ENCODE peak calls at places on chromosome 9, in four cellular contexts. One of them, this sample, is unnamed.

GRCh38 chr9:36720043-36720442 is 147.3 kb downstream of the MELK start:
- DNase-seq in sigmoid colon: no peak
- DNase-seq in spleen: no peak
- DNase-seq in transverse colon: no peak
- DNase-seq in this sample: no peak

GRCh38 chr9:70901013-70901412 is 220.4 kb downstream of the TRPM3 start:
- DNase-seq in sigmoid colon: no peak
- DNase-seq in spleen: no peak
- DNase-seq in transverse colon: no peak
- DNase-seq in this sample: no peak

GRCh38 chr9:113246928-113247327 is 25.6 kb downstream of the SLC31A1 start:
- DNase-seq in transverse colon: no peak
- DNase-seq in spleen: no peak
- DNase-seq in sigmoid colon: no peak
- DNase-seq in this sample: no peak

GRCh38 chr9:278651-279050 is 64.0 kb downstream of the DOCK8 start:
- DNase-seq in spleen: no peak
- DNase-seq in sigmoid colon: no peak
- DNase-seq in transverse colon: peak; percentile 35
- DNase-seq in this sample: peak; percentile 27

GRCh38 chr9:19286634-19287188 is 56.2 kb downstream of the DENND4C start:
- DNase-seq in spleen: no peak
- DNase-seq in sigmoid colon: no peak
- DNase-seq in transverse colon: peak; percentile 76
- DNase-seq in this sample: peak; percentile 54

GRCh38 chr9:98080346-98080745 is 23.8 kb downstream of the NANS start:
- DNase-seq in transverse colon: no peak
- DNase-seq in sigmoid colon: no peak
- DNase-seq in spleen: no peak
- DNase-seq in this sample: no peak

GRCh38 chr9:124079176-124079925 is 67.8 kb downstream of the LHX2 start:
- DNase-seq in sigmoid colon: peak; percentile 34
- DNase-seq in spleen: no peak
- DNase-seq in transverse colon: no peak
- DNase-seq in this sample: no peak

GRCh38 chr9:95104088-95104960 is 213.2 kb downstream of the FANCC start:
- DNase-seq in spleen: no peak
- DNase-seq in transverse colon: no peak
- DNase-seq in sigmoid colon: peak; percentile 74
- DNase-seq in this sample: no peak

GRCh38 chr9:126791406-126792230 is 13.2 kb upstream of the ZBTB43 start:
- DNase-seq in sigmoid colon: peak; percentile 46
- DNase-seq in transverse colon: no peak
- DNase-seq in spleen: no peak
- DNase-seq in this sample: no peak

DNA sequence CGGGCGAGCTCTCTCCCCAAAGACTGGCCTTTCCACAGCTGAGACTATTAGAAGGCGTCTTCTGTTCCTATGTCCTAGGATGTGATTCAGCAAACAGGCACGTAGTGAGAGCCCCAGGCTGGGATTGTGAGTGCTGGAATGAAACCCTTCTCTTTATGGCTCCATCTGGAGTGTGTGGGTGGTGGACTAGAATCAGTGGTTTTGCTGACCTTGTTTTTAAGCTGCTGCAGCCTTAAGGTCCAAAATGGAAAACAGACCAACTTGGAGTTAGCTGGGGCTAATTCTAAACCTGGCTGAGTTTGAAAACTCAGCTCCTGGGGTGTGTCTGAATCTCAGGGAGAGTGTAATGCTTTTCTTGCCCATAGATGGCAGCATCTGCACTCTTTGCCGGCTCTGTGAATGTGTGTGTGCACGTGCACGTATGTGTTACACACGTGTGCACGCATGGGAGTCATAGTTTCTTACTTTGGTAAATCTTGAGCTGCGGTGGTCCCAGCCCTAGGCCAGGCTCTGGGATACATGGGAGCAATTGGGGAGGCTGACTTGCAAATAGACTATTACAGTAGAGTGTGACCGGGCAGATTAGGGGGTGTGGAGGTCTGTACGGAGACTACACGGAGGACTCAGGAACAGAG is 10.7 kb downstream of the GSN start:
- DNase-seq in transverse colon: peak; percentile 67
- DNase-seq in sigmoid colon: peak; percentile 94
- DNase-seq in spleen: no peak
- DNase-seq in this sample: peak; percentile 58
- TF ChIP-seq POLR2AphosphoS5 in transverse colon: peak; percentile 43
- TF ChIP-seq POLR2AphosphoS5 in sigmoid colon: peak; percentile 79
- TF ChIP-seq POLR2AphosphoS5 in spleen: no peak
- TF ChIP-seq POLR2AphosphoS5 in this sample: peak; percentile 6

DNA sequence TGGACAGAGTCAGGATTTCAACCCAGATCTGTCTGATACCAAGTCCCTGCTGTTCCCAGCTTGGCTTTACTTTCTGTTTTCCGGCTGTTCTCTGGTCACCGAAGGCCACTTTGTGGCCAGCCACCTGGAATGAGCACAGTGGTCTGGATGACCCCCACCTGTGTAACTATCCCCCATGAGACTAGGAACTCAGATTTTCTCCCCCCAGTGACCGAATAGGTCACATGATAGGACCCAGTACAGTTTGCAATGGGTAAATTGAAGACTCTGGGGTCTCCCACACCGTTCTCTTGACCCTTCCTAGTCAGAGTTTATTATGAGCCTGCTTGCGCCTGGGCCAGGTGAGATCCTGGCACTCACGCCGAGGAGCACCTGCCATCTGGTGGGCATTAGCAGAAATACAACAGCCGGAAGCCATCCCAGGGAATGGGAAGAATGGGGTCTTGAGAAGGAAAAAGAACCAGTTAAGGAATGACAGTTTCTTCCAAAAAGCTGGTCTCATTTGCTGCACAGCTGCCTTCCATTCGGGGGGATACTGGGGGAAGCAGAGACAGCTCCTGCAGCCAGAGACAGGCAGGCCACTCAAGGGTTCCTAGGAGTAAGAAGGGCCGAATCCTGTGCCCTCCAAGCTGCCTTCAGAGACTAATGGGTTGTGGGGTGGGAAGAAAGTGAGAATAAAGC is 7.1 kb downstream of the PHYHD1 start:
- DNase-seq in sigmoid colon: no peak
- DNase-seq in spleen: no peak
- DNase-seq in transverse colon: peak; percentile 54
- DNase-seq in this sample: peak; percentile 67
- TF ChIP-seq POLR2A in sigmoid colon: no peak
- TF ChIP-seq POLR2A in spleen: no peak
- TF ChIP-seq POLR2A in transverse colon: no peak
- TF ChIP-seq POLR2A in this sample: no peak

GRCh38 chr9:94086961-94087360 is 2.7 kb downstream of the PTPDC1 start:
- DNase-seq in sigmoid colon: no peak
- DNase-seq in transverse colon: no peak
- DNase-seq in spleen: no peak
- DNase-seq in this sample: no peak
- TF ChIP-seq POLR2AphosphoS5 in sigmoid colon: no peak
- TF ChIP-seq POLR2AphosphoS5 in transverse colon: no peak
- TF ChIP-seq POLR2AphosphoS5 in spleen: no peak
- TF ChIP-seq POLR2AphosphoS5 in this sample: no peak

GRCh38 chr9:129436751-129437625 is 183.9 kb downstream of the C9orf50 start:
- DNase-seq in transverse colon: peak; percentile 47
- DNase-seq in sigmoid colon: peak; percentile 83
- DNase-seq in spleen: no peak
- DNase-seq in this sample: peak; percentile 85
- TF ChIP-seq POLR2A in transverse colon: no peak
- TF ChIP-seq POLR2A in sigmoid colon: no peak
- TF ChIP-seq POLR2A in spleen: no peak
- TF ChIP-seq POLR2A in this sample: no peak